ENCODE peak calls at places on chromosome 6, in ten cellular contexts. L is kidney, X is sigmoid colon, Z is OCI-LY7, T is mammary epithelial cell, I is body of pancreas, P is SK-N-SH, C is cardiac muscle cell, Q is HCT116, H is thoracic aorta. U is an unnamed sample.

GRCh38 chr6:75275067-75275466 is 9.5 kb downstream of the TMEM30A start:
- DNase-seq in L (no peak), X (no peak), Z (no peak), T (peak; percentile 79), I (no peak), P (no peak), C (peak; percentile 23), Q (no peak), H (no peak), U (no peak)

GRCh38 chr6:89145962-89146747 is at the start of gene PM20D2:
- DNase-seq in L (peak; percentile 89), X (peak; percentile 83), Z (peak; percentile 86), T (peak; percentile 68), I (peak; percentile 76), P (peak; percentile 97), C (peak; percentile 51), Q (peak; percentile 48), H (no peak), U (peak; percentile 86)

GRCh38 chr6:25173951-25174474 is 105.2 kb upstream of the CARMIL1 start:
- DNase-seq in L (no peak), X (no peak), Z (no peak), T (peak; percentile 92), I (peak; percentile 26), P (no peak), C (peak; percentile 94), Q (peak; percentile 70), H (no peak), U (no peak)

GRCh38 chr6:30100585-30101422 is 12.1 kb downstream of the TRIM31 start:
- DNase-seq in L (peak; percentile 84), X (no peak), Z (no peak), T (peak; percentile 54), I (peak; percentile 61), P (peak; percentile 45), C (no peak), Q (no peak), H (no peak), U (peak; percentile 71)

GRCh38 chr6:161444464-161444863 is 170.6 kb upstream of the AGPAT4 start:
- DNase-seq in L (no peak), X (no peak), Z (no peak), T (no peak), I (peak; percentile 59), P (no peak), C (peak; percentile 29), Q (no peak), H (no peak), U (no peak)

GRCh38 chr6:55866110-55866509 is 9.3 kb downstream of the BMP5 start:
- DNase-seq in L (no peak), X (no peak), Z (no peak), T (peak; percentile 76), I (no peak), P (no peak), C (no peak), Q (no peak), H (no peak), U (no peak)

GRCh38 chr6:33205172-33206026 is 944 bp downstream of the HSD17B8 start:
- DNase-seq in L (no peak), X (peak; percentile 58), Z (peak; percentile 54), T (peak; percentile 73), I (no peak), P (peak; percentile 42), C (no peak), Q (peak; percentile 55), H (no peak), U (peak; percentile 39)

GRCh38 chr6:56109149-56109548 is 138.2 kb downstream of the COL21A1 start:
- DNase-seq in L (no peak), X (no peak), Z (no peak), T (no peak), I (no peak), P (no peak), C (no peak), Q (no peak), H (no peak), U (no peak)

GRCh38 chr6:73694711-73695411 is 1.1 kb upstream of the CD109 start:
- DNase-seq in L (no peak), X (no peak), Z (no peak), T (peak; percentile 82), I (no peak), P (no peak), C (peak; percentile 50), Q (no peak), H (no peak), U (no peak)

GRCh38 chr6:52174118-52174517 is 12.1 kb upstream of the IL17A start:
- DNase-seq in L (no peak), X (no peak), Z (no peak), T (no peak), I (no peak), P (no peak), C (no peak), Q (no peak), H (no peak), U (no peak)

GRCh38 chr6:30211899-30212298 is 1.3 kb downstream of the TRIM26 start:
- DNase-seq in L (no peak), X (no peak), Z (no peak), T (no peak), I (no peak), P (no peak), C (no peak), Q (no peak), H (no peak), U (no peak)

GRCh38 chr6:21900730-21901129 is 307.2 kb downstream of the SOX4 start:
- DNase-seq in L (no peak), X (no peak), Z (no peak), T (peak; percentile 66), I (no peak), P (no peak), C (peak; percentile 58), Q (no peak), H (no peak), U (no peak)

GRCh38 chr6:93794161-93794560 is 374.8 kb upstream of the EPHA7 start:
- DNase-seq in L (no peak), X (no peak), Z (no peak), T (no peak), I (no peak), P (no peak), C (no peak), Q (no peak), H (no peak), U (no peak)

GRCh38 chr6:16762265-16762546 is 946 bp upstream of the ATXN1 start:
- DNase-seq in L (no peak), X (no peak), Z (no peak), T (no peak), I (no peak), P (no peak), C (peak; percentile 24), Q (no peak), H (no peak), U (no peak)

GRCh38 chr6:106134906-106135634 is 48.9 kb downstream of the PRDM1 start:
- DNase-seq in L (no peak), X (no peak), Z (no peak), T (peak; percentile 41), I (no peak), P (no peak), C (no peak), Q (peak; percentile 56), H (no peak), U (peak; percentile 69)

GRCh38 chr6:26204332-26205160 is 117.3 kb downstream of the HFE start:
- DNase-seq in L (peak; percentile 96), X (peak; percentile 99), Z (peak; percentile 98), T (peak; percentile 95), I (peak; percentile 94), P (peak; percentile 83), C (peak; percentile 99), Q (peak; percentile 98), H (peak; percentile 85), U (peak; percentile 98)
- TF ChIP-seq CTCF in L (peak; percentile 14), X (peak; percentile 8), Z (peak; percentile 61), T (peak; percentile 11), I (peak; percentile 31), P (peak; percentile 49), C (peak; percentile 51), Q (no peak), H (peak; percentile 32), U (peak; percentile 41)

GRCh38 chr6:149863846-149864577 is at the start of gene LRP11:
- DNase-seq in L (peak; percentile 95), X (peak; percentile 93), Z (peak; percentile 84), T (peak; percentile 86), I (peak; percentile 89), P (peak; percentile 93), C (peak; percentile 85), Q (no peak), H (no peak), U (peak; percentile 83)
- H3K4me1 ChIP-seq in L (peaks cover 10% of the 10 kb centered on the region), X (no peaks in the 10 kb centered on the region), Z (peaks cover 13% of the 10 kb centered on the region), T (peaks cover 31% of the 10 kb centered on the region), I (peaks cover 36% of the 10 kb centered on the region), P (peaks cover 14% of the 10 kb centered on the region), C (no peaks in the 10 kb centered on the region), Q (peaks cover 8% of the 10 kb centered on the region), H (peaks cover 4% of the 10 kb centered on the region), U (peaks cover 8% of the 10 kb centered on the region)

GRCh38 chr6:131581523-131581922 is 8.5 kb downstream of the ARG1 start:
- DNase-seq in L (no peak), X (no peak), Z (no peak), T (no peak), I (no peak), P (no peak), C (no peak), Q (no peak), H (no peak), U (no peak)

DNA sequence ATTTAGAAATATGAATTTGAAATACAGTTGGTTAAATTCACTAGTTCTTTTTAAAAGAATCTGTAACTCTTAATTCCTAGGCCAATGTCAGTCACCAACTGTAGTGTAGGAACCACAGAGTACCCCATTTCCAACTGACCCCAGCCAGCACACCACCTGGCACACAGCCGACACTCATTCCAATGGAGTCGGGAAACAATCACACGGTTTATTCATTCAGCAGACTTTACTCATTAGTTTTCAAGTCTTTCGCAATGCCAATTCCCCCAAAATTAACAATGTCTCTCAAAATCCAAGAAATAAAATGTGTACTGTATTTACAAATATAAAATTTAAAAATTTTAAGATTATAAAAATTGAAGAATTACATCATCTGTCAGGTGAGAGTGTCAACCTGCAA is 13.5 kb downstream of the ARG1 start:
- DNase-seq in L (no peak), X (no peak), Z (no peak), T (no peak), I (no peak), P (no peak), C (no peak), Q (no peak), H (no peak), U (no peak)
- H3K36me3 ChIP-seq in L (peaks cover 20% of the 10 kb centered on the region), X (peaks cover 21% of the 10 kb centered on the region), Z (peaks cover 94% of the 10 kb centered on the region), T (peaks cover 28% of the 10 kb centered on the region), I (peaks cover 32% of the 10 kb centered on the region), P (peaks cover 73% of the 10 kb centered on the region), C (peaks cover 53% of the 10 kb centered on the region), Q (peaks cover 9% of the 10 kb centered on the region), H (peaks cover 48% of the 10 kb centered on the region), U (no peaks in the 10 kb centered on the region)

GRCh38 chr6:11023032-11023431 is 21.1 kb downstream of the ELOVL2 start:
- DNase-seq in L (no peak), X (no peak), Z (no peak), T (no peak), I (no peak), P (no peak), C (peak; percentile 80), Q (no peak), H (no peak), U (no peak)
- TF ChIP-seq CTCF in L (no peak), X (no peak), Z (no peak), T (no peak), I (no peak), P (no peak), C (no peak), Q (no peak), H (no peak), U (no peak)

DNA sequence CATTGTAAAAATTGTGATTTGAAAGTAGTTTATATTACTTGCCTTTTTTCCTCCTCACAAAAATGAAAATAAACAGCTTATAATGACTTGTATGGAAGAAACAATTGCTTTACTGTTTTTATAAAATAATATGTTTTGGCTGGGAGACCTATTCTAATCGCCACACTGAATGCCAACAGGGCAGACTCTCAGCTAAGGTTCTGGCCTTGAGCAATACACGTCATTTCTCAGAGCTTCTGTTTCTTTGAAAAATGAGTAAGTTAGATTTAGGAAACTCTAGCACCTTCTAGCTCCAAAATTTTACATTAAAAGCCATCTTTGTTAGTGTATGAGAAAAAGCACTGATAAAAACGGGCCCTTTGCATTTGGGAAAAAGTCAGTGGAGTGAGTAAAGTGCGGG is 166.6 kb downstream of the ARID1B start:
- DNase-seq in L (no peak), X (no peak), Z (no peak), T (no peak), I (peak; percentile 28), P (no peak), C (no peak), Q (no peak), H (no peak), U (no peak)
- H3K4me1 ChIP-seq in L (no peaks in the 10 kb centered on the region), X (no peaks in the 10 kb centered on the region), Z (no peaks in the 10 kb centered on the region), T (peaks cover 19% of the 10 kb centered on the region), I (peaks cover 61% of the 10 kb centered on the region), P (peaks cover 18% of the 10 kb centered on the region), C (peaks cover 12% of the 10 kb centered on the region), Q (peaks cover 5% of the 10 kb centered on the region), H (peaks cover 25% of the 10 kb centered on the region), U (peaks cover 5% of the 10 kb centered on the region)